ENCODE peak calls at places on chromosomes 16 and 17, in eight cellular contexts. One of them, this sample, is unnamed.

GRCh38 chr17:64661981-64662773 is at the start of gene SMURF2:
- DNase-seq in stimulated activated CD4-positive, alpha-beta T cell treated with anti-CD3 and anti-CD28 coated beads, TNF-alpha, amount 100 ng/mL, for 4 hours: peak
- DNase-seq in NCI-H1694: peak
- DNase-seq in GM04504: no peak
- DNase-seq in T-helper 1 cell: peak
- DNase-seq in caudate nucleus: no peak
- DNase-seq in GM19239: peak
- DNase-seq in NCI-H146: peak
- DNase-seq in this sample: no peak

GRCh38 chr17:80138856-80139426 is 8.0 kb downstream of the EIF4A3 start:
- DNase-seq in stimulated activated CD4-positive, alpha-beta T cell treated with anti-CD3 and anti-CD28 coated beads, TNF-alpha, amount 100 ng/mL, for 4 hours: no peak
- DNase-seq in NCI-H1694: no peak
- DNase-seq in GM04504: no peak
- DNase-seq in T-helper 1 cell: no peak
- DNase-seq in caudate nucleus: no peak
- DNase-seq in GM19239: no peak
- DNase-seq in NCI-H146: no peak
- DNase-seq in this sample: no peak

GRCh38 chr16:17518441-17518840 is 47.7 kb upstream of the XYLT1 start:
- DNase-seq in stimulated activated CD4-positive, alpha-beta T cell treated with anti-CD3 and anti-CD28 coated beads, TNF-alpha, amount 100 ng/mL, for 4 hours: no peak
- DNase-seq in NCI-H1694: no peak
- DNase-seq in GM04504: no peak
- DNase-seq in T-helper 1 cell: no peak
- DNase-seq in caudate nucleus: no peak
- DNase-seq in GM19239: no peak
- DNase-seq in NCI-H146: no peak
- DNase-seq in this sample: peak

GRCh38 chr17:63419949-63420867 is 25.9 kb downstream of the CYB561 start:
- DNase-seq in stimulated activated CD4-positive, alpha-beta T cell treated with anti-CD3 and anti-CD28 coated beads, TNF-alpha, amount 100 ng/mL, for 4 hours: no peak
- DNase-seq in NCI-H1694: no peak
- DNase-seq in GM04504: no peak
- DNase-seq in T-helper 1 cell: no peak
- DNase-seq in caudate nucleus: no peak
- DNase-seq in GM19239: no peak
- DNase-seq in NCI-H146: no peak
- DNase-seq in this sample: no peak

GRCh38 chr16:83400234-83400633 is 407.5 kb upstream of the HSBP1 start:
- DNase-seq in stimulated activated CD4-positive, alpha-beta T cell treated with anti-CD3 and anti-CD28 coated beads, TNF-alpha, amount 100 ng/mL, for 4 hours: no peak
- DNase-seq in NCI-H1694: no peak
- DNase-seq in GM04504: no peak
- DNase-seq in T-helper 1 cell: no peak
- DNase-seq in caudate nucleus: no peak
- DNase-seq in GM19239: no peak
- DNase-seq in NCI-H146: no peak
- DNase-seq in this sample: no peak

GRCh38 chr16:29674188-29674587 is 4.8 kb upstream of the QPRT start:
- DNase-seq in stimulated activated CD4-positive, alpha-beta T cell treated with anti-CD3 and anti-CD28 coated beads, TNF-alpha, amount 100 ng/mL, for 4 hours: no peak
- DNase-seq in NCI-H1694: no peak
- DNase-seq in GM04504: peak
- DNase-seq in T-helper 1 cell: no peak
- DNase-seq in caudate nucleus: peak
- DNase-seq in GM19239: no peak
- DNase-seq in NCI-H146: no peak
- DNase-seq in this sample: peak

GRCh38 chr16:14240216-14240843 is 169.2 kb downstream of the MRTFB start:
- DNase-seq in stimulated activated CD4-positive, alpha-beta T cell treated with anti-CD3 and anti-CD28 coated beads, TNF-alpha, amount 100 ng/mL, for 4 hours: no peak
- DNase-seq in NCI-H1694: no peak
- DNase-seq in GM04504: no peak
- DNase-seq in T-helper 1 cell: no peak
- DNase-seq in caudate nucleus: no peak
- DNase-seq in GM19239: no peak
- DNase-seq in NCI-H146: no peak
- DNase-seq in this sample: no peak

GRCh38 chr16:3456374-3456773 is 12.9 kb downstream of the NAA60 start:
- DNase-seq in stimulated activated CD4-positive, alpha-beta T cell treated with anti-CD3 and anti-CD28 coated beads, TNF-alpha, amount 100 ng/mL, for 4 hours: no peak
- DNase-seq in NCI-H1694: no peak
- DNase-seq in GM04504: no peak
- DNase-seq in T-helper 1 cell: no peak
- DNase-seq in caudate nucleus: no peak
- DNase-seq in GM19239: no peak
- DNase-seq in NCI-H146: no peak
- DNase-seq in this sample: no peak

GRCh38 chr17:35315283-35315682 is 58.1 kb downstream of the SLFN11 start:
- DNase-seq in stimulated activated CD4-positive, alpha-beta T cell treated with anti-CD3 and anti-CD28 coated beads, TNF-alpha, amount 100 ng/mL, for 4 hours: no peak
- DNase-seq in NCI-H1694: no peak
- DNase-seq in GM04504: peak
- DNase-seq in T-helper 1 cell: no peak
- DNase-seq in caudate nucleus: no peak
- DNase-seq in GM19239: no peak
- DNase-seq in NCI-H146: no peak
- DNase-seq in this sample: peak

GRCh38 chr16:85834741-85835140 is 35.2 kb downstream of the COX4I1 start:
- DNase-seq in stimulated activated CD4-positive, alpha-beta T cell treated with anti-CD3 and anti-CD28 coated beads, TNF-alpha, amount 100 ng/mL, for 4 hours: no peak
- DNase-seq in NCI-H1694: no peak
- DNase-seq in GM04504: no peak
- DNase-seq in T-helper 1 cell: no peak
- DNase-seq in caudate nucleus: no peak
- DNase-seq in GM19239: no peak
- DNase-seq in NCI-H146: no peak
- DNase-seq in this sample: no peak

GRCh38 chr17:28818705-28819295 is 23.8 kb downstream of the FAM222B start:
- DNase-seq in stimulated activated CD4-positive, alpha-beta T cell treated with anti-CD3 and anti-CD28 coated beads, TNF-alpha, amount 100 ng/mL, for 4 hours: no peak
- DNase-seq in NCI-H1694: no peak
- DNase-seq in GM04504: no peak
- DNase-seq in T-helper 1 cell: no peak
- DNase-seq in caudate nucleus: no peak
- DNase-seq in GM19239: no peak
- DNase-seq in NCI-H146: no peak
- DNase-seq in this sample: no peak

GRCh38 chr16:21722771-21723460 is 59.1 kb downstream of the OTOA start:
- DNase-seq in stimulated activated CD4-positive, alpha-beta T cell treated with anti-CD3 and anti-CD28 coated beads, TNF-alpha, amount 100 ng/mL, for 4 hours: no peak
- DNase-seq in NCI-H1694: peak
- DNase-seq in GM04504: no peak
- DNase-seq in T-helper 1 cell: no peak
- DNase-seq in caudate nucleus: no peak
- DNase-seq in GM19239: no peak
- DNase-seq in NCI-H146: no peak
- DNase-seq in this sample: no peak

GRCh38 chr16:23615805-23616204 is 19.7 kb upstream of the NDUFAB1 start:
- DNase-seq in stimulated activated CD4-positive, alpha-beta T cell treated with anti-CD3 and anti-CD28 coated beads, TNF-alpha, amount 100 ng/mL, for 4 hours: no peak
- DNase-seq in NCI-H1694: no peak
- DNase-seq in GM04504: no peak
- DNase-seq in T-helper 1 cell: no peak
- DNase-seq in caudate nucleus: no peak
- DNase-seq in GM19239: no peak
- DNase-seq in NCI-H146: no peak
- DNase-seq in this sample: no peak

GRCh38 chr17:63086483-63087185 is 120.6 kb downstream of the TANC2 start:
- DNase-seq in stimulated activated CD4-positive, alpha-beta T cell treated with anti-CD3 and anti-CD28 coated beads, TNF-alpha, amount 100 ng/mL, for 4 hours: no peak
- DNase-seq in NCI-H1694: no peak
- DNase-seq in GM04504: no peak
- DNase-seq in T-helper 1 cell: no peak
- DNase-seq in caudate nucleus: no peak
- DNase-seq in GM19239: no peak
- DNase-seq in NCI-H146: no peak
- DNase-seq in this sample: peak